ENCODE peak calls at places on chromosomes 4 and X, in four cellular contexts. X is MM.1S, K is PC-3, N is fibroblast of lung. Y is an unnamed sample.

GRCh38 chrX:71095971-71096701 is 485 bp downstream of the FOXO4 start:
- DNase-seq in X (no peak), K (peak), N (no peak), Y (peak)

GRCh38 chr4:124306352-124306751 is 406.2 kb downstream of the ANKRD50 start:
- DNase-seq in X (no peak), K (no peak), N (no peak), Y (no peak)

GRCh38 chrX:53356186-53356585 is 66.3 kb downstream of the SMC1A start:
- DNase-seq in X (no peak), K (peak), N (no peak), Y (no peak)

GRCh38 chr4:59936566-59936965 is 1263.6 kb upstream of the ADGRL3 start:
- DNase-seq in X (no peak), K (peak), N (no peak), Y (no peak)

GRCh38 chr4:183394166-183394951 is 50.1 kb upstream of the CDKN2AIP start:
- DNase-seq in X (no peak), K (no peak), N (no peak), Y (no peak)

GRCh38 chrX:150366951-150367545 is 3.9 kb downstream of the MAMLD1 start:
- DNase-seq in X (no peak), K (peak), N (peak), Y (peak)

GRCh38 chr4:137531951-137532868 is at the start of gene PCDH18:
- DNase-seq in X (peak), K (peak), N (peak), Y (peak)

GRCh38 chrX:31384471-31384870 is 312.6 kb upstream of the FTHL17 start:
- DNase-seq in X (no peak), K (no peak), N (no peak), Y (no peak)

GRCh38 chr4:149549911-149550310 is 265.7 kb downstream of the IQCM start:
- DNase-seq in X (no peak), K (peak), N (peak), Y (peak)

GRCh38 chrX:10619311-10620015 is 922 bp downstream of the MID1 start:
- DNase-seq in X (peak), K (peak), N (no peak), Y (no peak)

GRCh38 chr4:185143596-185143969 is 517 bp downstream of the SLC25A4 start:
- DNase-seq in X (peak), K (peak), N (peak), Y (peak)

GRCh38 chrX:9785944-9786741 is at the start of gene SHROOM2:
- DNase-seq in X (no peak), K (peak), N (no peak), Y (no peak)

GRCh38 chr4:151484396-151485102 is 75.6 kb downstream of the FHIP1A start:
- DNase-seq in X (no peak), K (peak), N (peak), Y (peak)

GRCh38 chr4:120692964-120693363 is 229.6 kb downstream of the PRDM5 start:
- DNase-seq in X (no peak), K (peak), N (peak), Y (peak)

GRCh38 chr4:10096201-10096975 is 20.2 kb downstream of the WDR1 start:
- DNase-seq in X (peak), K (peak), N (peak), Y (peak)

GRCh38 chrX:131739823-131740222 is 195.9 kb downstream of the OR13H1 start:
- DNase-seq in X (no peak), K (no peak), N (no peak), Y (no peak)

GRCh38 chr4:165378398-165378762 is 428 bp upstream of the CPE start:
- DNase-seq in X (no peak), K (no peak), N (no peak), Y (no peak)

GRCh38 chr4:165381821-165382373 is 3.1 kb downstream of the CPE start:
- DNase-seq in X (no peak), K (no peak), N (no peak), Y (no peak)

GRCh38 chr4:165375465-165375864 is 3.3 kb upstream of the CPE start:
- DNase-seq in X (no peak), K (no peak), N (no peak), Y (no peak)

GRCh38 chr4:165379662-165380061 is 854 bp downstream of the CPE start:
- DNase-seq in X (no peak), K (no peak), N (no peak), Y (peak)

GRCh38 chr4:165378763-165379631 is at the start of gene CPE:
- DNase-seq in X (peak), K (peak), N (peak), Y (peak)
- TF ChIP-seq CTCF in X (peak), K (peak), N (peak), Y (peak)

GRCh38 chr4:126213996-126214395 is 899.2 kb downstream of the FAT4 start:
- DNase-seq in X (peak), K (peak), N (no peak), Y (no peak)
- H3K4me3 ChIP-seq in X (no peak), K (no peak), N (no peak), Y (no peak)

GRCh38 chr4:153476829-153477574 is 10.8 kb downstream of the TMEM131L start:
- DNase-seq in X (no peak), K (no peak), N (no peak), Y (no peak)

GRCh38 chr4:153479118-153479517 is 13.0 kb downstream of the TMEM131L start:
- DNase-seq in X (no peak), K (no peak), N (peak), Y (no peak)

GRCh38 chr4:153481474-153481873 is 15.3 kb downstream of the TMEM131L start:
- DNase-seq in X (no peak), K (no peak), N (no peak), Y (no peak)

GRCh38 chr4:153483432-153484418 is 17.6 kb downstream of the TMEM131L start:
- DNase-seq in X (no peak), K (no peak), N (peak), Y (no peak)

DNA sequence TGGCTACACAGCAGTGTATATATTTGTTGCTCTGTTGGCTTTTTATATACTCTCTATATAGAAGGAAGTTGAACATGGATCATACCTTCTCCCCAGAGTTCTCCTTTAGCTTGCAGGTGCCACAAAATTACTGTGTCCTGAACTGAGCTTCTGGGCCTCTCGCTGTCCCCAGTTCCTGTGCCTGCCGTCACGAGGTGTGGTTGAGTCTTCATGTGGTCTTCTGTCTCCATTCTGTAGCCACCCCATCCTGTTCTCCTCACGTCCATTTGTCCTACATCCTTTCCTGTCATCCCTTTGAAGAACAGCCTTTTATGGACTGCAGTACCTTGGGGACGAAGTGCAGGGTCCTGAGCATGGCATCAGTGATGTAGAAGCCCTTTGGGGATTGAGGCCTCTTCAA is 14.5 kb downstream of the TMEM131L start:
- DNase-seq in X (no peak), K (no peak), N (no peak), Y (no peak)
- H3K4me2 ChIP-seq in X (no peak), K (no peak), N (no peak), Y (no peak)

GRCh38 chr4:159455675-159456235 is 352.9 kb downstream of the RAPGEF2 start:
- DNase-seq in X (peak), K (peak), N (peak), Y (peak)
- TF ChIP-seq CTCF in X (peak), K (peak), N (peak), Y (peak)

DNA sequence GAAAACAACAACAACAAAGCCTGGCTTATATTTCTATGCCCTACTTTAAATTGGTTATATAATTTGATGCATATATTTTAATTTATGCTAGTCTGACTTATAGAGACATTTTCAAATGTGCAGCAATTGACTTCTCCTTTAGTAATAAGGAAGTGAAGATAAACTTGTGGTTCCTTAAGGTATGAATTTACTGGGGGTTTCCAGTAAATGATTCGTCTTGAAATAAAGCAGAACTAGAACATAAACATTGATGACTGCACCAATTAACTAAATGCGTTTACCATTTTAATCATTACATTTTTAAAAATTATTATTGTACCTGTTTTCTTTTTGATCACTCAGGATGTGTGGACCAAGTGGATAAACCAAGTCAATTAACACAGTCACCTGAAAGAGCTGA is 99.6 kb upstream of the CCSER1 start:
- DNase-seq in X (peak), K (no peak), N (no peak), Y (no peak)
- H3K4me3 ChIP-seq in X (no peak), K (no peak), N (no peak), Y (no peak)

DNA sequence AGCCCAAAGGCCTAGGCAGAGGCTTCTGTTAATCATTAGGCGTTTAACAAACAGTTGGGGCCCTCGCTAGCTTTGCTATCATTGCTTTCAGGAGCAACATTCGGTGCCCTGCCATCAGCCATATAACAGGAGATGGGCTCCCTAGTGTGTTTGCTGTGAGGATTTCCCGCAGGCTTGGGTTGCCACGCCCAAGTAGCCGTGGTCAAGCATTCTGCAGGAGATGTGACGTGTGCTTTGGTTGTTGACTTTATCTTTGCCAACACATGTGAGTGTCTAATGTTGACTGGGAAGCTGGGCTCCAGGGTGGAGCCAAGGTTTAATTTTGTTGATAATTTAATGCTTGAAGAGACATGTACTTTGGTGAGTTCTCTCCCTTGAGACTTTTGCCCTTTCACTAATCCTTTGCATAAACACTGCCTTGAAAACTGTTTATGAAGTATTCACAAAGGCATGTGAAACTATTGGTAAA is 184.6 kb upstream of the KIT start:
- DNase-seq in X (no peak), K (peak), N (no peak), Y (no peak)
- H3K4me2 ChIP-seq in X (no peak), K (no peak), N (no peak), Y (no peak)

GRCh38 chrX:54826598-54826997 is 19.1 kb downstream of the MAGED2 start:
- DNase-seq in X (no peak), K (no peak), N (no peak), Y (peak)

GRCh38 chrX:54824722-54825121 is 17.2 kb downstream of the MAGED2 start:
- DNase-seq in X (no peak), K (no peak), N (no peak), Y (no peak)

GRCh38 chrX:54824195-54824594 is 16.6 kb downstream of the MAGED2 start:
- DNase-seq in X (no peak), K (peak), N (no peak), Y (no peak)

GRCh38 chrX:54821310-54821709 is 13.8 kb downstream of the MAGED2 start:
- DNase-seq in X (no peak), K (no peak), N (no peak), Y (no peak)

GRCh38 chrX:54825716-54826428 is 18.3 kb downstream of the MAGED2 start:
- DNase-seq in X (peak), K (peak), N (no peak), Y (no peak)
- TF ChIP-seq CTCF in X (peak), K (peak), N (no peak), Y (no peak)

Y was measured in astrocyte.